ENCODE peak calls at places on chromosomes 2 and 18, in seven cellular contexts. F is WTC11, E is left lung, X is heart right ventricle, D is NT2/D1, B is HEK293T, L is amygdala. C is an unnamed sample.

GRCh38 chr18:30387401-30387800 is 655.1 kb downstream of the DSC3 start:
- DNase-seq in F (no peak), E (no peak), X (no peak), D (no peak), B (no peak), L (no peak), C (no peak)

GRCh38 chr2:240329778-240330177 is 105.7 kb upstream of the GPC1 start:
- DNase-seq in F (no peak), E (no peak), X (no peak), D (no peak), B (no peak), L (no peak), C (no peak)

GRCh38 chr2:164542584-164543021 is 78.7 kb downstream of the GRB14 start:
- DNase-seq in F (no peak), E (no peak), X (no peak), D (no peak), B (no peak), L (no peak), C (peak; percentile 44)

GRCh38 chr18:64110692-64111480 is 38.0 kb downstream of the LINC00305 start:
- DNase-seq in F (no peak), E (no peak), X (no peak), D (no peak), B (no peak), L (no peak), C (peak; percentile 47)

GRCh38 chr18:24176727-24177416 is 38.0 kb downstream of the CABYR start:
- DNase-seq in F (peak; percentile 85), E (peak; percentile 35), X (peak; percentile 67), D (peak; percentile 44), B (peak; percentile 76), L (no peak), C (no peak)

GRCh38 chr2:86238354-86238753 is 39.1 kb downstream of the MRPL35 start:
- DNase-seq in F (no peak), E (no peak), X (no peak), D (no peak), B (no peak), L (no peak), C (no peak)

GRCh38 chr2:1727101-1727771 is 17.1 kb downstream of the PXDN start:
- DNase-seq in F (no peak), E (no peak), X (peak; percentile 24), D (no peak), B (peak; percentile 34), L (no peak), C (no peak)

GRCh38 chr18:58552057-58552461 is 76.8 kb downstream of the ALPK2 start:
- DNase-seq in F (no peak), E (no peak), X (no peak), D (no peak), B (no peak), L (no peak), C (no peak)

GRCh38 chr2:82275599-82275998 is 1971.0 kb upstream of the LRRTM1 start:
- DNase-seq in F (no peak), E (no peak), X (no peak), D (no peak), B (no peak), L (no peak), C (no peak)

GRCh38 chr18:73812423-73812822 is 335.2 kb downstream of the FBXO15 start:
- DNase-seq in F (no peak), E (no peak), X (no peak), D (no peak), B (no peak), L (no peak), C (no peak)

GRCh38 chr2:169775765-169776482 is 22.7 kb upstream of the SSB start:
- DNase-seq in F (no peak), E (no peak), X (no peak), D (no peak), B (no peak), L (no peak), C (no peak)

GRCh38 chr2:112881217-112882000 is 29.6 kb upstream of the IL37 start:
- DNase-seq in F (no peak), E (peak; percentile 72), X (no peak), D (no peak), B (no peak), L (peak; percentile 35), C (peak; percentile 57)

GRCh38 chr2:26989156-26989555 is 18.7 kb downstream of the MAPRE3 start:
- DNase-seq in F (no peak), E (no peak), X (no peak), D (no peak), B (no peak), L (no peak), C (no peak)

GRCh38 chr2:166942377-166942776 is 54.1 kb downstream of the XIRP2 start:
- DNase-seq in F (no peak), E (no peak), X (no peak), D (no peak), B (no peak), L (no peak), C (no peak)

GRCh38 chr2:168174761-168175160 is 72.6 kb downstream of the STK39 start:
- DNase-seq in F (no peak), E (no peak), X (no peak), D (no peak), B (no peak), L (no peak), C (no peak)

GRCh38 chr2:104606056-104606455 is 247.9 kb upstream of the POU3F3 start:
- DNase-seq in F (no peak), E (no peak), X (no peak), D (no peak), B (no peak), L (no peak), C (no peak)

GRCh38 chr2:184507254-184507653 is 91.1 kb upstream of the ZNF804A start:
- DNase-seq in F (no peak), E (no peak), X (no peak), D (no peak), B (no peak), L (no peak), C (no peak)

GRCh38 chr2:224507789-224508188 is 77.4 kb downstream of the CUL3 start:
- DNase-seq in F (no peak), E (no peak), X (no peak), D (no peak), B (no peak), L (no peak), C (no peak)

GRCh38 chr2:179860255-179861026 is 971 bp downstream of the ZNF385B start:
- DNase-seq in F (peak; percentile 29), E (no peak), X (no peak), D (no peak), B (peak; percentile 27), L (no peak), C (no peak)

GRCh38 chr2:178008636-178009289 is 63.8 kb downstream of the PDE11A start:
- DNase-seq in F (no peak), E (no peak), X (peak; percentile 46), D (no peak), B (peak; percentile 8), L (peak; percentile 9), C (no peak)

GRCh38 chr18:77140439-77141109 is 8.0 kb upstream of the MBP start:
- DNase-seq in F (no peak), E (peak; percentile 72), X (peak; percentile 40), D (no peak), B (no peak), L (no peak), C (no peak)

C was measured in SW 1271.